ENCODE peak calls at places on chromosomes 16 and 17, in four cellular contexts. P is stimulated activated naive CD8-positive, alpha-beta T cell treated with anti-CD3 and anti-CD28 coated beads, Interleukin-15, Interleukin-2, amounts not matched to agents 100 U/mL and 50 U/mL, for 24 hours; E is H54; Y is T-helper 1 cell. B is an unnamed sample.

GRCh38 chr16:28166394-28167208 is 45.2 kb downstream of the XPO6 start:
- DNase-seq in P (no peak), Y (no peak), E (peak), B (no peak)

GRCh38 chr17:82443465-82444283 is 6.9 kb downstream of the CYBC1 start:
- DNase-seq in Y (no peak), E (no peak), P (no peak), B (no peak)

GRCh38 chr16:88613293-88613692 is 25.1 kb upstream of the IL17C start:
- DNase-seq in E (no peak), P (no peak), Y (no peak), B (no peak)

GRCh38 chr16:67431805-67432476 is 1.0 kb downstream of the HSD11B2 start:
- DNase-seq in E (no peak), Y (no peak), P (no peak), B (no peak)

GRCh38 chr17:81371910-81372760 is 23.1 kb upstream of the BAHCC1 start:
- DNase-seq in Y (no peak), P (no peak), E (peak), B (no peak)

GRCh38 chr17:68437979-68438877 is 19.1 kb downstream of the WIPI1 start:
- DNase-seq in E (no peak), P (peak), Y (no peak), B (no peak)

GRCh38 chr17:41917957-41918391 is 777 bp downstream of the ACLY start:
- DNase-seq in Y (peak), E (no peak), P (peak), B (no peak)

GRCh38 chr17:78390241-78391050 is 12.0 kb downstream of the PGS1 start:
- DNase-seq in Y (no peak), E (peak), P (no peak), B (no peak)

GRCh38 chr17:82083009-82083408 is 15.0 kb downstream of the FASN start:
- DNase-seq in E (no peak), P (no peak), Y (no peak), B (no peak)

GRCh38 chr17:19249681-19250080 is 12.5 kb downstream of the EPN2 start:
- DNase-seq in Y (no peak), E (no peak), P (no peak), B (no peak)

GRCh38 chr17:79465011-79466006 is 145.5 kb downstream of the RBFOX3 start:
- DNase-seq in Y (no peak), E (no peak), P (no peak), B (no peak)

GRCh38 chr16:50531901-50532300 is 16.3 kb upstream of the NKD1 start:
- DNase-seq in P (no peak), Y (no peak), E (no peak), B (no peak)

GRCh38 chr16:31206776-31207175 is 4.2 kb upstream of the PYCARD start:
- DNase-seq in E (no peak), P (no peak), Y (no peak), B (no peak)

GRCh38 chr17:82794781-82795505 is 43.1 kb downstream of the TBCD start:
- DNase-seq in Y (no peak), P (no peak), E (no peak), B (no peak)

GRCh38 chr16:31332544-31332943 is 22.4 kb upstream of the ITGAX start:
- DNase-seq in P (no peak), Y (no peak), E (no peak), B (no peak)

GRCh38 chr16:11258553-11259287 is 2.7 kb upstream of the SOCS1 start:
- DNase-seq in E (no peak), Y (no peak), P (no peak), B (no peak)

GRCh38 chr16:68800257-68800875 is 43.0 kb upstream of the TANGO6 start:
- DNase-seq in Y (peak), P (peak), E (peak), B (peak)

GRCh38 chr16:67150833-67151396 is at the start of gene B3GNT9:
- DNase-seq in E (peak), Y (no peak), P (peak), B (no peak)

GRCh38 chr16:29849505-29849904 is 13.5 kb downstream of the CDIPT start:
- DNase-seq in Y (no peak), E (no peak), P (no peak), B (no peak)

GRCh38 chr17:30454635-30455034 is 22.6 kb upstream of the GOSR1 start:
- DNase-seq in E (no peak), Y (no peak), P (no peak), B (no peak)

GRCh38 chr16:85564277-85565051 is 48.7 kb upstream of the GSE1 start:
- DNase-seq in E (no peak), P (peak), Y (no peak), B (no peak)

GRCh38 chr17:63150466-63150865 is 184.4 kb downstream of the TANC2 start:
- DNase-seq in P (no peak), E (no peak), Y (no peak), B (no peak)

GRCh38 chr16:87053016-87053982 is 263.9 kb downstream of the C16orf95 start:
- DNase-seq in Y (no peak), P (no peak), E (no peak), B (no peak)

GRCh38 chr17:66776999-66777688 is 57.8 kb upstream of the CACNG5 start:
- DNase-seq in E (no peak), Y (no peak), P (no peak), B (no peak)

GRCh38 chr16:80122155-80122554 is 418.6 kb upstream of the DYNLRB2 start:
- DNase-seq in E (no peak), Y (no peak), P (no peak), B (no peak)

GRCh38 chr17:69669441-69670178 is 255.1 kb downstream of the MAP2K6 start:
- DNase-seq in P (no peak), Y (no peak), E (no peak), B (no peak)

GRCh38 chr17:59763861-59764260 is 56.4 kb downstream of the VMP1 start:
- DNase-seq in P (no peak), E (no peak), Y (no peak), B (no peak)

GRCh38 chr16:12098429-12099310 is 122.1 kb downstream of the SNX29 start:
- DNase-seq in P (no peak), Y (no peak), E (no peak), B (no peak)

GRCh38 chr17:37079735-37080134 is 131.0 kb downstream of the AATF start:
- DNase-seq in P (no peak), E (no peak), Y (no peak), B (no peak)

GRCh38 chr17:83026311-83026811 is 53.0 kb upstream of the METRNL start:
- DNase-seq in P (no peak), E (no peak), Y (no peak), B (no peak)

GRCh38 chr16:51085271-51085670 is 65.8 kb downstream of the SALL1 start:
- DNase-seq in P (no peak), Y (no peak), E (no peak), B (no peak)

B was measured in activated B cell treated with CpG ODN at 0.5 μM for 24 hours.